ENCODE peak calls at places on chromosomes 1 and 21, in nine cellular contexts. C is Ammon's horn; A is GM12865; G is spleen; O is HuH-7; S is stimulated activated CD4-positive, alpha-beta T cell treated with anti-CD3 and anti-CD28 coated beads, TNF-alpha, amount 100 ng/mL, for 24 hours; E is stimulated activated CD8-positive, alpha-beta memory T cell treated with anti-CD3 and anti-CD28 coated beads, Interleukin-7, amount 100 ng/mL, for 24 hours; I is Panc1; Y is NCI-H2081. X is an unnamed sample.

GRCh38 chr1:44318097-44319088 is 36.7 kb downstream of the ERI3 start:
- DNase-seq in C (no peak), A (peak; percentile 40), G (no peak), O (peak; percentile 77), S (peak; percentile 27), E (peak; percentile 5), I (no peak), Y (peak; percentile 75), X (peak; percentile 43)

GRCh38 chr1:12604114-12604874 is 13.7 kb downstream of the DHRS3 start:
- DNase-seq in C (no peak), A (peak; percentile 71), G (no peak), O (peak; percentile 82), S (peak; percentile 57), E (no peak), I (peak; percentile 91), Y (no peak), X (peak; percentile 98)

GRCh38 chr1:183033205-183033604 is 10.0 kb downstream of the LAMC1 start:
- DNase-seq in C (no peak), A (peak; percentile 79), G (no peak), O (no peak), S (no peak), E (no peak), I (no peak), Y (no peak), X (no peak)

GRCh38 chr21:27057997-27058396 is 91.1 kb upstream of the ADAMTS5 start:
- DNase-seq in C (no peak), A (no peak), G (no peak), O (no peak), S (no peak), E (no peak), I (no peak), Y (no peak), X (no peak)

GRCh38 chr21:35048706-35049617 is at the start of gene RUNX1:
- DNase-seq in C (peak; percentile 67), A (peak; percentile 95), G (peak; percentile 90), O (no peak), S (peak; percentile 74), E (peak; percentile 59), I (no peak), Y (no peak), X (peak; percentile 70)

GRCh38 chr1:164561461-164561860 is 2.5 kb downstream of the PBX1 start:
- DNase-seq in C (peak; percentile 33), A (no peak), G (no peak), O (no peak), S (no peak), E (no peak), I (no peak), Y (no peak), X (peak; percentile 45)

GRCh38 chr1:173870252-173871075 is 2.3 kb downstream of the ZBTB37 start:
- DNase-seq in C (peak; percentile 50), A (peak; percentile 91), G (peak; percentile 83), O (no peak), S (no peak), E (no peak), I (no peak), Y (peak; percentile 18), X (no peak)

GRCh38 chr1:209041936-209042335 is 541.6 kb upstream of the CAMK1G start:
- DNase-seq in C (no peak), A (no peak), G (no peak), O (no peak), S (no peak), E (no peak), I (no peak), Y (no peak), X (peak; percentile 66)

GRCh38 chr1:183203094-183203493 is 17.0 kb downstream of the LAMC2 start:
- DNase-seq in C (no peak), A (no peak), G (no peak), O (no peak), S (no peak), E (no peak), I (no peak), Y (no peak), X (no peak)

GRCh38 chr21:16815228-16815627 is 697.6 kb upstream of the CXADR start:
- DNase-seq in C (no peak), A (no peak), G (no peak), O (no peak), S (no peak), E (no peak), I (no peak), Y (no peak), X (no peak)

GRCh38 chr1:32939655-32940371 is 24.8 kb downstream of the RNF19B start:
- DNase-seq in C (peak; percentile 22), A (no peak), G (no peak), O (no peak), S (no peak), E (no peak), I (no peak), Y (no peak), X (peak; percentile 91)

GRCh38 chr1:224683981-224684380 is 67.9 kb downstream of the CNIH3 start:
- DNase-seq in C (no peak), A (no peak), G (no peak), O (no peak), S (no peak), E (no peak), I (no peak), Y (no peak), X (no peak)

GRCh38 chr1:182885591-182885990 is 46.4 kb downstream of the DHX9 start:
- DNase-seq in C (no peak), A (no peak), G (no peak), O (no peak), S (no peak), E (no peak), I (no peak), Y (no peak), X (no peak)

GRCh38 chr21:15343066-15343465 is 278.3 kb upstream of the NRIP1 start:
- DNase-seq in C (no peak), A (no peak), G (no peak), O (no peak), S (no peak), E (no peak), I (no peak), Y (no peak), X (peak; percentile 56)

X was measured in fibroblast of mammary gland.